ENCODE peak calls at places on chromosomes 16 and 17, in ten cellular contexts. I, W, G, C, V, P, A, Z, U and K are unnamed samples.

GRCh38 chr16:76235025-76235424 is 42.2 kb upstream of the CNTNAP4 start:
- DNase-seq in I (no peak), C (no peak), U (no peak), W (no peak), P (no peak), Z (no peak), V (no peak), G (no peak), A (no peak), K (no peak)

GRCh38 chr16:78310990-78311561 is 211.6 kb downstream of the WWOX start:
- DNase-seq in V (peak; percentile 55), G (no peak), U (no peak), A (no peak), W (no peak), P (no peak), I (no peak), C (no peak), Z (no peak), K (no peak)

GRCh38 chr17:68325961-68326360 is 34.7 kb downstream of the ARSG start:
- DNase-seq in P (no peak), W (no peak), V (no peak), G (no peak), C (no peak), A (no peak), U (no peak), I (no peak), Z (no peak), K (no peak)

GRCh38 chr16:48180868-48181480 is 25.2 kb upstream of the ABCC12 start:
- DNase-seq in Z (peak; percentile 59), W (no peak), C (no peak), I (no peak), A (no peak), V (no peak), G (no peak), P (no peak), U (no peak), K (no peak)

GRCh38 chr17:75404739-75405364 is 626 bp downstream of the GRB2 start:
- DNase-seq in Z (peak; percentile 65), C (no peak), U (peak; percentile 53), G (no peak), A (peak; percentile 55), V (peak; percentile 53), P (peak; percentile 55), W (peak; percentile 47), I (peak; percentile 30), K (peak; percentile 50)

GRCh38 chr17:55794681-55795080 is 43.8 kb downstream of the PCTP start:
- DNase-seq in Z (no peak), C (no peak), W (no peak), A (no peak), G (no peak), V (no peak), U (no peak), P (no peak), I (no peak), K (no peak)

GRCh38 chr16:81928975-81929374 is 82.3 kb downstream of the SDR42E1 start:
- DNase-seq in V (no peak), C (no peak), P (no peak), G (no peak), Z (no peak), I (no peak), U (no peak), A (no peak), W (peak; percentile 6), K (no peak)

GRCh38 chr17:82696259-82696658 is 2.2 kb downstream of the RAB40B start:
- DNase-seq in A (no peak), G (no peak), W (no peak), Z (no peak), I (no peak), U (no peak), V (no peak), P (no peak), C (no peak), K (no peak)

GRCh38 chr17:15157051-15157450 is 108.1 kb downstream of the PMP22 start:
- DNase-seq in V (no peak), U (no peak), P (no peak), G (no peak), C (peak; percentile 23), W (no peak), Z (no peak), A (no peak), I (no peak), K (peak; percentile 30)

GRCh38 chr17:74454197-74455024 is 12.0 kb upstream of the CD300A start:
- DNase-seq in P (peak; percentile 46), G (no peak), A (peak; percentile 79), U (peak; percentile 94), I (peak; percentile 84), Z (peak; percentile 63), V (no peak), W (no peak), C (no peak), K (no peak)

GRCh38 chr16:54280751-54281150 is 5.8 kb downstream of the IRX3 start:
- DNase-seq in A (no peak), W (no peak), G (no peak), C (no peak), Z (no peak), I (no peak), V (no peak), P (no peak), U (no peak), K (no peak)

GRCh38 chr17:82097187-82097918 is 683 bp downstream of the FASN start:
- DNase-seq in C (no peak), W (no peak), Z (peak; percentile 72), P (peak; percentile 47), I (peak; percentile 11), G (no peak), U (peak; percentile 48), A (peak; percentile 40), V (peak; percentile 86), K (peak; percentile 74)

GRCh38 chr17:1108810-1109605 is 70.8 kb downstream of the ABR start:
- DNase-seq in V (peak; percentile 62), C (no peak), G (peak; percentile 20), U (peak; percentile 67), Z (peak; percentile 86), I (peak; percentile 37), W (peak; percentile 51), A (peak; percentile 61), P (peak; percentile 42), K (peak; percentile 31)

GRCh38 chr16:29811896-29812665 is at the start of gene PRRT2:
- DNase-seq in U (peak; percentile 64), G (no peak), Z (peak; percentile 61), C (no peak), W (no peak), I (peak; percentile 66), V (peak; percentile 57), A (peak; percentile 51), P (peak; percentile 55), K (peak; percentile 40)

GRCh38 chr16:13638218-13638617 is 281.7 kb upstream of the ERCC4 start:
- DNase-seq in Z (no peak), I (no peak), V (no peak), U (no peak), G (no peak), C (no peak), W (no peak), P (no peak), A (no peak), K (no peak)

GRCh38 chr17:13957636-13958035 is 111.7 kb upstream of the COX10 start:
- DNase-seq in I (no peak), G (no peak), A (no peak), P (no peak), U (no peak), W (no peak), V (no peak), C (no peak), Z (no peak), K (no peak)

GRCh38 chr17:21425321-21425720 is 49.2 kb downstream of the KCNJ12 start:
- DNase-seq in G (no peak), V (no peak), C (no peak), A (no peak), W (no peak), P (no peak), I (no peak), U (no peak), Z (no peak), K (no peak)

GRCh38 chr17:28864991-28865849 is 10.4 kb downstream of the ERAL1 start:
- DNase-seq in C (no peak), A (no peak), I (no peak), V (no peak), P (peak; percentile 44), U (peak; percentile 75), G (no peak), Z (peak; percentile 87), W (no peak), K (peak; percentile 25)

GRCh38 chr16:54657058-54657708 is 273.5 kb upstream of the IRX5 start:
- DNase-seq in U (no peak), P (no peak), G (peak; percentile 3), Z (no peak), A (no peak), C (no peak), I (no peak), V (no peak), W (no peak), K (no peak)

GRCh38 chr16:17345043-17345442 is 125.7 kb downstream of the XYLT1 start:
- DNase-seq in W (no peak), A (peak; percentile 46), U (peak; percentile 59), I (no peak), C (no peak), P (no peak), G (no peak), Z (no peak), V (no peak), K (no peak)